ENCODE peak calls at places on chromosomes 5 and 9, in eight cellular contexts. M, J, Z, Y, S, D, B and C are unnamed samples. For H3K4me1 and H3K9me3, the result is how much of the 10 kb centered on the place peaks cover.

GRCh38 chr9:27247756-27248155 is 49.2 kb downstream of the EQTN start:
- DNase-seq in M (no peak), J (no peak), Z (peak), Y (no peak), S (no peak), D (no peak), B (peak), C (no peak)

GRCh38 chr5:92337772-92338234 is 954.7 kb upstream of the ARRDC3 start:
- DNase-seq in M (no peak), J (no peak), Z (no peak), Y (no peak), S (no peak), D (no peak), B (peak), C (no peak)

GRCh38 chr9:137023157-137023556 is 4.9 kb downstream of the ABCA2 start:
- DNase-seq in M (no peak), J (no peak), Z (no peak), Y (no peak), S (no peak), D (no peak), B (no peak), C (no peak)

GRCh38 chr9:35287986-35288515 is 126.2 kb downstream of the UNC13B start:
- DNase-seq in M (no peak), J (no peak), Z (no peak), Y (no peak), S (no peak), D (no peak), B (peak), C (no peak)

GRCh38 chr5:132019857-132020555 is 8.5 kb upstream of the ACSL6 start:
- DNase-seq in M (peak), J (no peak), Z (no peak), Y (no peak), S (no peak), D (no peak), B (no peak), C (no peak)

GRCh38 chr9:129669946-129670345 is 4.5 kb downstream of the PRRX2 start:
- DNase-seq in M (no peak), J (no peak), Z (no peak), Y (no peak), S (no peak), D (no peak), B (peak), C (no peak)

GRCh38 chr5:136159457-136159856 is 26.8 kb downstream of the SMAD5 start:
- DNase-seq in M (no peak), J (no peak), Z (no peak), Y (no peak), S (no peak), D (no peak), B (peak), C (no peak)

GRCh38 chr9:16727452-16728127 is 142.9 kb downstream of the BNC2 start:
- DNase-seq in M (no peak), J (no peak), Z (no peak), Y (no peak), S (no peak), D (no peak), B (peak), C (no peak)

GRCh38 chr9:79014929-79015699 is 556.7 kb upstream of the TLE4 start:
- DNase-seq in M (no peak), J (no peak), Z (no peak), Y (no peak), S (no peak), D (no peak), B (no peak), C (no peak)

GRCh38 chr9:124295097-124295794 is 37.5 kb downstream of the NEK6 start:
- DNase-seq in M (no peak), J (no peak), Z (no peak), Y (no peak), S (no peak), D (no peak), B (no peak), C (no peak)
- H3K4me1 ChIP-seq in M (half or more), J (under half), Z (half or more), Y (under half), S (half or more), D (under half), B (half or more), C (under half)

GRCh38 chr5:9207820-9208418 is 338.0 kb downstream of the SEMA5A start:
- DNase-seq in M (no peak), J (no peak), Z (no peak), Y (no peak), S (no peak), D (no peak), B (peak), C (peak)
- H3K9me3 ChIP-seq in M (under half), J (under half), Z (under half), Y (under half), S (under half), D (under half), B (under half), C (under half)

GRCh38 chr5:172696171-172696849 is 55.2 kb downstream of the NEURL1B start:
- DNase-seq in M (peak), J (no peak), Z (no peak), Y (peak), S (peak), D (peak), B (no peak), C (peak)

GRCh38 chr5:172694061-172694460 is 53.0 kb downstream of the NEURL1B start:
- DNase-seq in M (no peak), J (no peak), Z (no peak), Y (no peak), S (no peak), D (no peak), B (peak), C (no peak)

GRCh38 chr5:172697123-172698121 is 56.4 kb downstream of the NEURL1B start:
- DNase-seq in M (peak), J (peak), Z (peak), Y (peak), S (peak), D (peak), B (peak), C (peak)

GRCh38 chr5:172694541-172694940 is 53.5 kb downstream of the NEURL1B start:
- DNase-seq in M (peak), J (no peak), Z (no peak), Y (no peak), S (no peak), D (no peak), B (no peak), C (no peak)

GRCh38 chr5:172695431-172696054 is 54.5 kb downstream of the NEURL1B start:
- DNase-seq in M (peak), J (no peak), Z (no peak), Y (peak), S (no peak), D (no peak), B (no peak), C (no peak)
- H3K4me1 ChIP-seq in M (under half), J (under half), Z (under half), Y (under half), S (half or more), D (under half), B (under half), C (under half)

GRCh38 chr9:1048853-1049252 is 1.3 kb upstream of the DMRT2 start:
- DNase-seq in M (no peak), J (no peak), Z (no peak), Y (no peak), S (no peak), D (no peak), B (no peak), C (no peak)

GRCh38 chr9:1046639-1047604 is 3.2 kb upstream of the DMRT2 start:
- DNase-seq in M (no peak), J (no peak), Z (no peak), Y (no peak), S (no peak), D (no peak), B (no peak), C (no peak)

GRCh38 chr9:1042466-1042865 is 7.7 kb upstream of the DMRT2 start:
- DNase-seq in M (no peak), J (no peak), Z (no peak), Y (no peak), S (no peak), D (no peak), B (no peak), C (peak)

GRCh38 chr9:1047605-1048235 is 2.4 kb upstream of the DMRT2 start:
- DNase-seq in M (no peak), J (no peak), Z (no peak), Y (no peak), S (no peak), D (no peak), B (peak), C (peak)

GRCh38 chr9:1044643-1045042 is 5.5 kb upstream of the DMRT2 start:
- DNase-seq in M (no peak), J (peak), Z (no peak), Y (no peak), S (peak), D (no peak), B (no peak), C (no peak)
- H3K9me3 ChIP-seq in M (under half), J (under half), Z (under half), Y (under half), S (under half), D (under half), B (under half), C (under half)

DNA sequence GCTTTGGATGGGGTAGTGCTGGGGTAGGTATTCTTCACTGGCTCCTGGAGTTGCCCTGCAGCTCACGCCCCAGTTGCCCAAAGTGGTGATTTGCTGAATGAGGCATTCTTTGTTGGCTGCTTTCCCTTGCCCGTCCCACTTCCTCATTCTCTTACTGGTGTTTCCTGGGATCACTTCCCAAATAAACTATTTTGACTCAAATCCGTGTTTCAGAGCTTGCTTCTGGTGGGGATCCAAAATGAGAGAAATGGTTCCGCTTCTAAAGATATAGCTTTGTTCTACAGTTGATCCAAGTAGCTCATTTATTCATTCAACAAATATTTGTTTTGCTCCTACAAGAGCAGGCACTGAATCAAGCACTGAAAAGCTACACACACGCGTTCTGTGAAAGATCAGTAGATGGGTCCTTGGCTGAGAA is 142.9 kb upstream of the RANBP3L start:
- DNase-seq in M (no peak), J (peak), Z (peak), Y (no peak), S (peak), D (no peak), B (peak), C (peak)
- H3K4me1 ChIP-seq in M (under half), J (under half), Z (under half), Y (under half), S (under half), D (under half), B (under half), C (under half)

DNA sequence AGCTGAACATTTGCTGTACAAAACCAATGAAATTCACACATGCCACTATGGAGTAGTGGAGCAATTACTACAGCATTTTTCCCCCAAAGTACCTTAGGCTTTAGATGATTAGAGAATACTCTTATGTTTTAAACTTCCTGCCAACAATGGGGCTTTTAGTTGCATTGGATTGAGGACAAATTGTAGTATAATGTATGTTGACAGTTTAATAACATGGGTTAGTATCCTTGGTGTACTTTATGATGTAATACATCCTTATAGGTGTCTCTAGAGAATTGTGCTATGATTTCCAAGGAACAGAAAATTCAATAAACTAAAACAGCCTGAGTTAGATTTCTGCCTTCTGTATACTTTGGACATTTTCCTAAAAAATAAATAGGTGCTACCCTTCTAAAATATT is 422.7 kb upstream of the GRAMD2B start:
- DNase-seq in M (no peak), J (no peak), Z (no peak), Y (no peak), S (no peak), D (no peak), B (no peak), C (no peak)
- H3K9me3 ChIP-seq in M (under half), J (under half), Z (under half), Y (under half), S (under half), D (under half), B (under half), C (under half)